ENCODE peak calls at places on chromosome 3, in five cellular contexts. D is fibroblast of the conjunctiva; R is CD4-positive, alpha-beta memory T cell; N is tibial artery; F is activated CD8-positive, alpha-beta memory T cell treated with anti-CD3 and anti-CD28 coated beads, Interleukin-2, amount 50 U/mL, for 4 hours. X is an unnamed sample.

GRCh38 chr3:135975053-135975452 is 9.5 kb downstream of the PPP2R3A start:
- DNase-seq in D (no peak), R (no peak), N (no peak), F (no peak), X (no peak)

GRCh38 chr3:197244751-197245150 is 53.7 kb downstream of the DLG1 start:
- DNase-seq in D (no peak), R (no peak), N (no peak), F (no peak), X (no peak)

GRCh38 chr3:23809294-23809693 is 3.5 kb downstream of the UBE2E1 start:
- DNase-seq in D (no peak), R (no peak), N (no peak), F (no peak), X (no peak)

GRCh38 chr3:42539871-42540714 is 37.6 kb downstream of the VIPR1 start:
- DNase-seq in D (no peak), R (peak; percentile 60), N (no peak), F (peak; percentile 65), X (peak; percentile 58)

GRCh38 chr3:16313955-16314645 is 49.1 kb downstream of the OXNAD1 start:
- DNase-seq in D (no peak), R (no peak), N (no peak), F (no peak), X (no peak)

GRCh38 chr3:26807272-26807671 is 184.7 kb downstream of the LRRC3B start:
- DNase-seq in D (no peak), R (no peak), N (no peak), F (no peak), X (no peak)

GRCh38 chr3:47022540-47023161 is 43.2 kb downstream of the NBEAL2 start:
- DNase-seq in D (no peak), R (no peak), N (no peak), F (no peak), X (peak; percentile 52)

GRCh38 chr3:64915778-64916177 is 228.0 kb upstream of the ADAMTS9 start:
- DNase-seq in D (no peak), R (no peak), N (no peak), F (no peak), X (no peak)

GRCh38 chr3:95350066-95350465 is 1287.2 kb downstream of the NSUN3 start:
- DNase-seq in D (no peak), R (no peak), N (no peak), F (no peak), X (no peak)

GRCh38 chr3:40930772-40931171 is 268.5 kb upstream of the CTNNB1 start:
- DNase-seq in D (no peak), R (no peak), N (no peak), F (no peak), X (no peak)

GRCh38 chr3:144287001-144287400 is 315.4 kb downstream of the DIPK2A start:
- DNase-seq in D (no peak), R (no peak), N (no peak), F (no peak), X (no peak)